ENCODE peak calls at places on chromosomes 3 and 15, in five cellular contexts. F is ovary, O is A549, Y is H1, U is stomach. K is an unnamed sample.

GRCh38 chr3:143124683-143125520 is 5.3 kb downstream of the CHST2 start:
- DNase-seq in Y (no peak), U (no peak), O (no peak), F (no peak), K (no peak)

GRCh38 chr3:174440350-174440716 is 418.8 kb upstream of the NAALADL2 start:
- DNase-seq in U (no peak), F (peak), Y (no peak), O (no peak), K (no peak)

GRCh38 chr15:51751687-51752683 is 588 bp downstream of the TMOD2 start:
- DNase-seq in U (peak), O (peak), Y (peak), F (peak), K (no peak)

GRCh38 chr3:66000506-66000905 is 38.2 kb downstream of the MAGI1 start:
- DNase-seq in O (no peak), U (no peak), F (no peak), Y (no peak), K (no peak)

GRCh38 chr15:70289191-70289955 is 191.7 kb upstream of the TLE3 start:
- DNase-seq in F (no peak), U (peak), Y (no peak), O (no peak), K (no peak)

GRCh38 chr15:23686466-23687142 is 501 bp downstream of the NDN start:
- DNase-seq in Y (peak), O (no peak), U (no peak), F (peak), K (no peak)

GRCh38 chr3:29353807-29354206 is 72.9 kb downstream of the RBMS3 start:
- DNase-seq in O (no peak), U (no peak), F (no peak), Y (no peak), K (no peak)

GRCh38 chr15:98853593-98854420 is 153.8 kb downstream of the PGPEP1L start:
- DNase-seq in O (peak), F (no peak), U (no peak), Y (no peak), K (no peak)

GRCh38 chr3:110687138-110687537 is 384.5 kb upstream of the NECTIN3 start:
- DNase-seq in U (no peak), F (no peak), Y (no peak), O (no peak), K (no peak)

GRCh38 chr3:110680365-110680909 is 391.2 kb upstream of the NECTIN3 start:
- DNase-seq in Y (no peak), U (no peak), O (no peak), F (no peak), K (no peak)

GRCh38 chr3:110684436-110684835 is 387.2 kb upstream of the NECTIN3 start:
- DNase-seq in Y (no peak), F (no peak), O (no peak), U (no peak), K (no peak)

GRCh38 chr3:110686691-110687090 is 384.9 kb upstream of the NECTIN3 start:
- DNase-seq in Y (no peak), U (no peak), F (no peak), O (no peak), K (no peak)

DNA sequence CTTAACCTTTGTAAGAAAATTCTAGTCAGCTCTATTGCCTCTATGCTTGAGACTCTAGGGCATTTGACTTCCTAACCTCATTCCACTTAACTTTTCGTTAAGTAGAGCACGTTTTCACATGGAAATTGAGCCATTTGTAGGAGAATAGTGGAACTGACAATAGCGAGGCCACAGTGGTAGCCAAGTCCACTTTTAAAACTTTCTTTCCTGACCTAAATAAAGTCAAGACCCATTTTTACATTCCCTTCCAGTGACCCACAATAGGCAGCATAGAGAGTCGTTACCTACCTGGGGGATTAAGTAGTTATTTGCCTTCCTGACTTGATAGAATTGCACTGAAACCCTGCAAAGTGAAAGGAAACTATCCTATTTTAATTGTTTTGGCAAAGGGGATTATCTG is 386.0 kb upstream of the NECTIN3 start:
- DNase-seq in O (no peak), U (no peak), Y (no peak), F (no peak), K (no peak)
- H3K27ac ChIP-seq in O (no peak), U (no peak), Y (peak), F (no peak), K (no peak)

DNA sequence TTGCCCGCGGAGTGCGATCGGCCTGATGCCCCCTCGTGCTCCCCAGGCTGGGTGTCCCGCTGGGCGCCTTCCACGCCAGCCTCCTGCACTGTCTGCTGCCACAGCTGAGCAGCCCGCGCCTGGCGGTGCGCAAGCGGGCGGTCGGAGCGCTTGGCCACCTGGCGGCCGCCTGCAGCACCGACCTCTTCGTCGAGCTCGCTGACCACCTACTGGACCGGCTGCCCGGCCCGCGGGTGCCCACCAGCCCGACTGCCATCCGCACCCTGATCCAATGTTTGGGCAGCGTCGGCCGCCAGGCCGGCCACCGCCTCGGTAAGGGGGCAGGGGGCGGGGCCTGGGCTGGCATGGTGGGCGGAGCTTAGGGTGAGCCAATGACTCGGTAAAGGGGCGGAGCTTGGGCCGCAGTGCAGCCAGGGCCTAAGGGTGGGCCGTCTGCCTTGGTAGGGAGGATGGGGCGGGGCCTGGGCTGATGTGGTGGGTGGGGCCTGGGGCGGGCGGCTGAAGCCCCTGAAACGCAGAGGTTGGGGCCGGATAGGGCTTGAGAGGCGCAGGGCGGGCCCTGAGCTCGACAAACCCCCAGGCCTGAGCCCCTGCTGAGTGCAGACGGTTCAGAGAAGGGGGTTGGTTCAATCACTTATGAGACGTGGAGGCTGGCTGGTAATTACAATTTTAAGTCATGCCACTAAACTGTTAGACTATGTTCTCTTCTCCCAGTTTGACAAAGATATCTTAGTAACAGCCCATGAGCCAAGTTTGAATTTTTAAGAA is 13.7 kb downstream of the CAND2 start:
- DNase-seq in O (peak), Y (peak), F (peak), U (peak), K (peak)
- TF ChIP-seq POLR2A in O (peak), Y (no peak), F (peak), U (no peak), K (peak)

GRCh38 chr3:17175187-17175839 is 290.6 kb downstream of the PLCL2 start:
- DNase-seq in U (no peak), O (no peak), Y (no peak), F (no peak), K (no peak)

GRCh38 chr3:17182158-17182557 is 297.4 kb downstream of the PLCL2 start:
- DNase-seq in Y (no peak), F (no peak), O (no peak), U (no peak), K (no peak)

GRCh38 chr3:17176757-17177156 is 292.0 kb downstream of the PLCL2 start:
- DNase-seq in Y (no peak), F (no peak), O (no peak), U (no peak), K (no peak)

GRCh38 chr3:17181413-17181907 is 296.7 kb downstream of the PLCL2 start:
- DNase-seq in F (no peak), Y (no peak), O (no peak), U (no peak), K (no peak)

GRCh38 chr3:17179381-17180205 is 294.8 kb downstream of the PLCL2 start:
- DNase-seq in O (no peak), Y (no peak), F (no peak), U (no peak), K (no peak)
- TF ChIP-seq EP300 in O (no peak), Y (no peak), F (no peak), U (no peak), K (no peak)

GRCh38 chr3:50154840-50155490 is at the start of gene SEMA3F:
- DNase-seq in O (peak), F (peak), U (peak), Y (peak), K (no peak)
- H3K27ac ChIP-seq in O (peak), F (no peak), U (peak), Y (no peak), K (peak)

GRCh38 chr3:14431928-14432834 is 29.8 kb downstream of the SLC6A6 start:
- DNase-seq in F (no peak), Y (no peak), U (peak), O (peak), K (peak)
- TF ChIP-seq POLR2A in F (no peak), Y (no peak), U (no peak), O (no peak), K (no peak)

GRCh38 chr3:113832477-113833164 is 6.0 kb upstream of the GRAMD1C start:
- DNase-seq in O (no peak), Y (no peak), F (no peak), U (no peak), K (no peak)
- TF ChIP-seq EP300 in O (no peak), Y (no peak), F (no peak), U (no peak), K (no peak)

GRCh38 chr3:114745322-114746240 is 401.5 kb downstream of the ZBTB20 start:
- DNase-seq in Y (no peak), F (no peak), O (peak), U (no peak), K (peak)
- H3K27ac ChIP-seq in Y (no peak), F (peak), O (peak), U (peak), K (peak)

GRCh38 chr15:73984208-73984979 is 7.7 kb downstream of the STOML1 start:
- DNase-seq in O (no peak), F (no peak), Y (no peak), U (no peak), K (no peak)

GRCh38 chr15:73983773-73984172 is 8.3 kb downstream of the STOML1 start:
- DNase-seq in F (no peak), U (no peak), O (no peak), Y (no peak), K (no peak)

GRCh38 chr15:73983211-73983727 is 8.8 kb downstream of the STOML1 start:
- DNase-seq in Y (no peak), U (no peak), O (no peak), F (no peak), K (no peak)

GRCh38 chr15:73981761-73982222 is 10.3 kb downstream of the STOML1 start:
- DNase-seq in Y (no peak), O (no peak), U (no peak), F (no peak), K (no peak)

GRCh38 chr15:73982251-73982962 is 9.7 kb downstream of the STOML1 start:
- DNase-seq in O (no peak), Y (no peak), U (peak), F (peak), K (peak)
- TF ChIP-seq POLR2A in O (no peak), Y (no peak), U (no peak), F (no peak), K (no peak)

DNA sequence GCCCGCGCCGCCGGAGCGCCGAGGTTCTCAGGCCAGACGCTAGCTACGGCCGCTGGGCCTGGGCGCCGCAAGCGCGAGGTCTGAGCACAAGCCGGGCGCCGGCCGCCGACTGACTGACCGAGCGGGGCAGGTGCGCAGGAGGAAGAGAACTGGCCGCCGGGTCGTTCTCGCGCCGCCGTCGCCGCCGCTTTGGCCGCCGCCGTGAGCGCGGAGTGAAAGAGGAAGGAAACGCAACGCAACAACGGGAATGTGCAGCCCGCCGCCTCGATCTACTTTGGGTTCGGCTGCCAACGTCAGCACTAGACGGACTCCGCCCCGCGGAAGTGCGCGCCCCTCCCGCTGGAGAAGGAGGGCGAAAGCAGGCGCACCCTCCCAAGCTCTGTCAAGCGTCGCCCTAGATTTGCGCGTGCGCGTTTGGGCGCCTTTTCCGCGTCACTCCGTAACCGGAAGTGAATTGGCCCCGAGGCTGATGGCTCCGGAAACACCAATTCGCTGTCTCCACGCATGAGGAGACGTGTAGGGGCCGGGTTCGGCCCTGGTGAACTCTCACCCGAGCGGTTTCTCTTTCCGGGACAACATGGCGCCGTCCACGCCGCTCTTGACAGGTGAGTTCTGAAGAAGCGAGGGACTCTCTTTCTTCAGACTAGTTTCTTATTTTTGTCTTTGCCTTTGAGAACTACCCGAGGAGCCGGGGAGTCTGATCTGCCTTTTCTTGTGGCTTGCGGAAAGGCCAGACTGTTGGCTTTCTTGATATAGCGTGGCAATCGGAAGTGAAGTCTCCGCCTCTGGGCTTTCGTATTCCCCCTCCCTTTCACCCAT is at the start of the genes EIF2A and SERP1:
- DNase-seq in F (peak), U (peak), Y (peak), O (peak), K (peak)
- TF ChIP-seq EP300 in F (peak), U (no peak), Y (no peak), O (no peak), K (peak)

GRCh38 chr3:133386876-133387275 is 13.0 kb upstream of the BFSP2 start:
- DNase-seq in U (no peak), F (no peak), Y (no peak), O (no peak), K (no peak)
- H3K27ac ChIP-seq in U (no peak), F (no peak), Y (no peak), O (no peak), K (no peak)

K was measured in tibial nerve.